ENCODE peak calls at places on chromosomes 16 and 17, in five cellular contexts. A is putamen, H is Right ventricle myocardium superior, Z is Caki2, S is kidney epithelial cell. T is an unnamed sample.

GRCh38 chr16:85566502-85567100 is 46.5 kb upstream of the GSE1 start:
- DNase-seq in S (no peak), A (no peak), H (no peak), Z (no peak), T (no peak)

GRCh38 chr17:42676424-42677011 is at the start of gene PLEKHH3:
- DNase-seq in Z (no peak), H (no peak), S (no peak), A (no peak), T (no peak)

GRCh38 chr17:67479119-67479517 is 102.0 kb downstream of the PITPNC1 start:
- DNase-seq in Z (no peak), A (no peak), H (no peak), S (no peak), T (no peak)

GRCh38 chr16:50964491-50964890 is 186.6 kb downstream of the SALL1 start:
- DNase-seq in S (no peak), Z (no peak), A (no peak), H (no peak), T (no peak)

GRCh38 chr17:19940722-19941464 is 36.7 kb downstream of the AKAP10 start:
- DNase-seq in A (no peak), Z (peak), H (no peak), S (no peak), T (no peak)

GRCh38 chr17:47279062-47279801 is 25.6 kb downstream of the ITGB3 start:
- DNase-seq in A (peak), Z (peak), H (peak), S (peak), T (peak)

GRCh38 chr17:72122002-72122310 is 1.1 kb downstream of the SOX9 start:
- DNase-seq in A (no peak), Z (no peak), H (no peak), S (no peak), T (no peak)

GRCh38 chr16:83110221-83110768 is 483.5 kb downstream of the CDH13 start:
- DNase-seq in A (no peak), H (no peak), S (no peak), Z (no peak), T (no peak)

GRCh38 chr16:1167276-1168107 is 14.6 kb downstream of the CACNA1H start:
- DNase-seq in A (peak), Z (no peak), H (no peak), S (no peak), T (no peak)

GRCh38 chr16:65126845-65127624 is 5.2 kb upstream of the CDH11 start:
- DNase-seq in H (no peak), Z (no peak), A (no peak), S (no peak), T (no peak)

GRCh38 chr16:16945207-16945606 is 525.6 kb downstream of the XYLT1 start:
- DNase-seq in A (no peak), Z (no peak), S (no peak), H (no peak), T (no peak)

GRCh38 chr17:9484789-9485188 is 90.8 kb downstream of the STX8 start:
- DNase-seq in Z (no peak), H (no peak), S (no peak), A (no peak), T (peak)

T was measured in retinal pigment epithelial cell.